ENCODE peak calls at places on chromosomes 1 and 21, in five cellular contexts. M is HEK293T, V is upper lobe of right lung, E is breast epithelium, X is AG08395. R is an unnamed sample.

GRCh38 chr1:32767641-32768040 is 49.5 kb downstream of the YARS1 start:
- DNase-seq in M (no peak), V (peak; percentile 55), E (no peak), X (no peak), R (no peak)

GRCh38 chr1:161905269-161905884 is 118.3 kb downstream of the OLFML2B start:
- DNase-seq in M (peak; percentile 40), V (no peak), E (no peak), X (no peak), R (no peak)

GRCh38 chr1:55694297-55694696 is 479.1 kb upstream of the USP24 start:
- DNase-seq in M (no peak), V (no peak), E (peak; percentile 24), X (no peak), R (no peak)

GRCh38 chr21:19340303-19340702 is 936.7 kb upstream of the TMPRSS15 start:
- DNase-seq in M (no peak), V (no peak), E (no peak), X (no peak), R (no peak)

GRCh38 chr1:241408170-241408569 is 51.2 kb upstream of the RGS7 start:
- DNase-seq in M (no peak), V (no peak), E (no peak), X (no peak), R (no peak)

GRCh38 chr1:162847839-162848453 is 13.0 kb downstream of the CCDC190 start:
- DNase-seq in M (peak; percentile 74), V (peak; percentile 82), E (peak; percentile 58), X (peak; percentile 72), R (peak; percentile 36)

GRCh38 chr1:110196917-110197782 is 13.0 kb upstream of the KCNC4 start:
- DNase-seq in M (peak; percentile 93), V (no peak), E (no peak), X (peak; percentile 85), R (no peak)

GRCh38 chr1:14922942-14923341 is 230.6 kb upstream of the TMEM51 start:
- DNase-seq in M (no peak), V (no peak), E (no peak), X (no peak), R (no peak)

GRCh38 chr21:33857846-33858671 is 57.5 kb downstream of the ATP5PO start:
- DNase-seq in M (no peak), V (peak; percentile 40), E (no peak), X (no peak), R (no peak)

GRCh38 chr1:7808253-7808844 is 24.3 kb downstream of the PER3 start:
- DNase-seq in M (peak; percentile 15), V (no peak), E (no peak), X (peak; percentile 39), R (no peak)

R was measured in thoracic aorta.